ENCODE peak calls at places on chromosomes 5 and 9, in eight cellular contexts. P is HCT116, I is HL-60, D is HepG2, X is SK-N-SH, A is GM23338, N is K562, H is Panc1. C is an unnamed sample.

GRCh38 chr5:15013654-15014463 is 142.3 kb upstream of the ANKH start:
- DNase-seq in P (peak; percentile 58), I (no peak), D (peak; percentile 75), X (peak; percentile 62), A (peak; percentile 88), N (peak; percentile 58), H (peak; percentile 75), C (peak; percentile 76)

GRCh38 chr9:16029056-16029615 is 476.3 kb downstream of the CCDC171 start:
- DNase-seq in P (no peak), I (no peak), D (no peak), X (no peak), A (no peak), N (no peak), H (no peak), C (no peak)

GRCh38 chr9:113875917-113876805 is at the start of gene ZNF618:
- DNase-seq in P (no peak), I (no peak), D (no peak), X (peak; percentile 91), A (peak; percentile 60), N (peak; percentile 32), H (no peak), C (peak; percentile 39)

GRCh38 chr5:132003170-132003744 is 8.2 kb downstream of the ACSL6 start:
- DNase-seq in P (no peak), I (no peak), D (peak; percentile 94), X (peak; percentile 33), A (peak; percentile 72), N (no peak), H (no peak), C (no peak)

GRCh38 chr5:176529116-176529823 is 7.9 kb downstream of the RNF44 start:
- DNase-seq in P (no peak), I (no peak), D (no peak), X (no peak), A (no peak), N (no peak), H (no peak), C (no peak)

GRCh38 chr5:95835682-95836405 is 13.3 kb upstream of the GLRX start:
- DNase-seq in P (no peak), I (no peak), D (no peak), X (no peak), A (no peak), N (no peak), H (no peak), C (no peak)

GRCh38 chr5:29016067-29016466 is 1977.7 kb upstream of the CDH9 start:
- DNase-seq in P (no peak), I (no peak), D (no peak), X (no peak), A (no peak), N (no peak), H (no peak), C (peak; percentile 25)

GRCh38 chr5:672329-673139 is 20.6 kb downstream of the TPPP start:
- DNase-seq in P (no peak), I (peak; percentile 50), D (peak; percentile 82), X (peak; percentile 84), A (peak; percentile 93), N (peak; percentile 52), H (no peak), C (peak; percentile 79)

GRCh38 chr5:168234133-168234532 is 57.3 kb upstream of the WWC1 start:
- DNase-seq in P (no peak), I (no peak), D (no peak), X (no peak), A (no peak), N (no peak), H (no peak), C (no peak)

GRCh38 chr5:149423287-149424268 is 44.5 kb upstream of the IL17B start:
- DNase-seq in P (no peak), I (no peak), D (peak; percentile 47), X (peak; percentile 58), A (no peak), N (no peak), H (no peak), C (no peak)

GRCh38 chr5:141914797-141915196 is 8.9 kb upstream of the DELE1 start:
- DNase-seq in P (no peak), I (no peak), D (no peak), X (no peak), A (no peak), N (no peak), H (no peak), C (no peak)

GRCh38 chr9:84671651-84672467 is 2.3 kb downstream of the NTRK2 start:
- DNase-seq in P (no peak), I (no peak), D (no peak), X (peak; percentile 15), A (no peak), N (no peak), H (no peak), C (no peak)

GRCh38 chr5:52674815-52675545 is 112.7 kb upstream of the ITGA1 start:
- DNase-seq in P (no peak), I (no peak), D (no peak), X (no peak), A (no peak), N (no peak), H (no peak), C (no peak)

GRCh38 chr9:77435688-77436087 is 212.4 kb downstream of the GNA14 start:
- DNase-seq in P (no peak), I (no peak), D (no peak), X (peak; percentile 46), A (no peak), N (no peak), H (no peak), C (no peak)

GRCh38 chr5:17113174-17113941 is 104.1 kb upstream of the BASP1 start:
- DNase-seq in P (no peak), I (no peak), D (no peak), X (no peak), A (no peak), N (no peak), H (no peak), C (peak; percentile 55)

GRCh38 chr5:56176155-56176798 is 56.9 kb downstream of the ANKRD55 start:
- DNase-seq in P (no peak), I (no peak), D (no peak), X (no peak), A (no peak), N (no peak), H (no peak), C (no peak)

GRCh38 chr5:17737087-17737486 is 102.8 kb downstream of the TAF11L14 start:
- DNase-seq in P (no peak), I (no peak), D (no peak), X (no peak), A (no peak), N (no peak), H (no peak), C (no peak)

GRCh38 chr5:115246361-115246991 is 16.2 kb downstream of the PGGT1B start:
- DNase-seq in P (peak; percentile 35), I (peak; percentile 1), D (peak; percentile 49), X (peak; percentile 42), A (peak; percentile 75), N (peak; percentile 44), H (no peak), C (peak; percentile 33)

GRCh38 chr5:52886206-52886605 is 98.5 kb downstream of the ITGA1 start:
- DNase-seq in P (no peak), I (no peak), D (no peak), X (no peak), A (no peak), N (no peak), H (no peak), C (no peak)

GRCh38 chr5:142789206-142789605 is 19.0 kb downstream of the ARHGAP26 start:
- DNase-seq in P (no peak), I (no peak), D (no peak), X (no peak), A (no peak), N (no peak), H (no peak), C (no peak)

GRCh38 chr9:111016046-111017026 is 21.9 kb downstream of the LPAR1 start:
- DNase-seq in P (no peak), I (no peak), D (no peak), X (peak; percentile 24), A (no peak), N (no peak), H (no peak), C (no peak)

GRCh38 chr5:54902817-54903473 is 82.4 kb downstream of the ESM1 start:
- DNase-seq in P (no peak), I (no peak), D (no peak), X (no peak), A (no peak), N (no peak), H (no peak), C (no peak)

GRCh38 chr5:633521-633955 is 21.4 kb downstream of the CEP72 start:
- DNase-seq in P (no peak), I (no peak), D (no peak), X (no peak), A (peak; percentile 23), N (no peak), H (no peak), C (no peak)

DNA sequence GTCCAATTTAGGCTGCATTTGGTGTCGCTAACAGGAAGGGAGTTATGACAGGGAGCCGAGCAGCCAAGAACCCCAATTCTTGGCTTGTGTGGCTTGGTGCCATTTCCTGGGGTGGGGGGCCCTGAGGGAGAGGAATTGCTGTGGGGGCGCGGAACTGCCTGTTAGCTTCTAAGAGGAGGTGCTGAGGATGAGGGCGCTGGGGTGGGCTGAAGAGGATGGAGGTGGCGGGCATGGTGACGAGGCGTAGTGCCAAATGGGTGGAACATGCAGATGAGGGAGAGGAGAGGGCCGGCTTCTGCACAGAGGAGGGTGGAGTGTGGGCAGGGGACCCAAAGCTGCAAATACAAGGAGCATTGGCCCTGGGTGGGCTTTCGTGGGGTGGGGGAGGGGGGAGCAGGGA is 27.9 kb downstream of the IER5L start:
- DNase-seq in P (no peak), I (no peak), D (no peak), X (no peak), A (no peak), N (no peak), H (no peak), C (no peak)
- TF ChIP-seq REST in P (no peak), I (no peak), D (no peak), X (no peak), A (no peak), N (no peak), H (no peak), C (no peak)

GRCh38 chr5:127599321-127599720 is 49.6 kb upstream of the CTXN3 start:
- DNase-seq in P (no peak), I (no peak), D (no peak), X (no peak), A (no peak), N (no peak), H (no peak), C (no peak)
- TF ChIP-seq REST in P (no peak), I (no peak), D (no peak), X (no peak), A (no peak), N (no peak), H (no peak), C (no peak)

GRCh38 chr5:104062495-104063377 is 500.1 kb upstream of the NUDT12 start:
- DNase-seq in P (peak; percentile 34), I (no peak), D (no peak), X (no peak), A (no peak), N (no peak), H (no peak), C (no peak)
- TF ChIP-seq REST in P (no peak), I (no peak), D (no peak), X (no peak), A (no peak), N (no peak), H (no peak), C (no peak)

DNA sequence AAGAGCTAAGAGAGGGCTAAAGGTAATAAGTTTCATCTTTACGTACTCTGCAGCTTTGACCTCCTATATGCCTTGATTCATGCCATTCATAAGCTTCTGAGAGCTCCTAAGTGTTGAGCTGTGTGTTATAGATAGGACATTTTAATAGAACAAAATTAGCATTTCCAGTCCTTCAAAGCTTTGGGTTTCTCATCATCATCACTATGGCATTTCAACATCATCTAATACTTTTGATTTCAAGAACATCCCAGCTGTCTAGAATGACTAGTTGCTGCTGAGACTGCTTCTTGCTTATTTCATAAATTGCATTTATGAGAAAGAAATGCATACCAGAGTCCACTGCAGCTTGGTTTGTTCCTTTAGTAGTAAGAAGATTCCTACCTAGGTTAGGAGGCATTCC is 201.7 kb downstream of the SGCD start:
- DNase-seq in P (no peak), I (no peak), D (no peak), X (no peak), A (no peak), N (no peak), H (no peak), C (no peak)
- TF ChIP-seq REST in P (no peak), I (no peak), D (no peak), X (no peak), A (no peak), N (no peak), H (no peak), C (no peak)

C was measured in A549.